ENCODE peak calls at places on chromosomes 6 and 20, in eight cellular contexts. One of them, this sample, is unnamed.

GRCh38 chr20:56003966-56004365 is 1.4 kb downstream of the CBLN4 start:
- DNase-seq in HCT116: no peak
- DNase-seq in HepG2: no peak
- DNase-seq in H1: no peak
- DNase-seq in endothelial cell of umbilical vein: no peak
- DNase-seq in SK-N-SH: peak
- DNase-seq in K562: no peak
- DNase-seq in GM12878: no peak
- DNase-seq in this sample: no peak

GRCh38 chr6:159974932-159975331 is 6.0 kb downstream of the IGF2R start:
- DNase-seq in HCT116: no peak
- DNase-seq in HepG2: no peak
- DNase-seq in H1: no peak
- DNase-seq in endothelial cell of umbilical vein: no peak
- DNase-seq in SK-N-SH: no peak
- DNase-seq in K562: no peak
- DNase-seq in GM12878: no peak
- DNase-seq in this sample: no peak

GRCh38 chr20:23141450-23142161 is 55.5 kb upstream of the CD93 start:
- DNase-seq in HCT116: no peak
- DNase-seq in HepG2: peak
- DNase-seq in H1: no peak
- DNase-seq in endothelial cell of umbilical vein: no peak
- DNase-seq in SK-N-SH: no peak
- DNase-seq in K562: no peak
- DNase-seq in GM12878: no peak
- DNase-seq in this sample: no peak

GRCh38 chr6:111646942-111647341 is 41.3 kb upstream of the TRAF3IP2 start:
- DNase-seq in HCT116: no peak
- DNase-seq in HepG2: no peak
- DNase-seq in H1: no peak
- DNase-seq in endothelial cell of umbilical vein: no peak
- DNase-seq in SK-N-SH: no peak
- DNase-seq in K562: no peak
- DNase-seq in GM12878: no peak
- DNase-seq in this sample: no peak

GRCh38 chr6:22253955-22254655 is 42.7 kb downstream of the PRL start:
- DNase-seq in HCT116: no peak
- DNase-seq in HepG2: no peak
- DNase-seq in H1: no peak
- DNase-seq in endothelial cell of umbilical vein: no peak
- DNase-seq in SK-N-SH: no peak
- DNase-seq in K562: no peak
- DNase-seq in GM12878: no peak
- DNase-seq in this sample: no peak

GRCh38 chr6:291697-292505 is at the start of gene DUSP22:
- DNase-seq in HCT116: peak
- DNase-seq in HepG2: peak
- DNase-seq in H1: no peak
- DNase-seq in endothelial cell of umbilical vein: peak
- DNase-seq in SK-N-SH: peak
- DNase-seq in K562: peak
- DNase-seq in GM12878: peak
- DNase-seq in this sample: no peak

GRCh38 chr6:105593056-105593455 is 190.2 kb upstream of the PREP start:
- DNase-seq in HCT116: no peak
- DNase-seq in HepG2: no peak
- DNase-seq in H1: no peak
- DNase-seq in endothelial cell of umbilical vein: no peak
- DNase-seq in SK-N-SH: no peak
- DNase-seq in K562: no peak
- DNase-seq in GM12878: no peak
- DNase-seq in this sample: no peak

GRCh38 chr6:87754828-87755227 is 52.8 kb upstream of the AKIRIN2 start:
- DNase-seq in HCT116: no peak
- DNase-seq in HepG2: no peak
- DNase-seq in H1: no peak
- DNase-seq in endothelial cell of umbilical vein: no peak
- DNase-seq in SK-N-SH: no peak
- DNase-seq in K562: no peak
- DNase-seq in GM12878: no peak
- DNase-seq in this sample: no peak

GRCh38 chr6:21383499-21384085 is 210.0 kb upstream of the SOX4 start:
- DNase-seq in HCT116: no peak
- DNase-seq in HepG2: no peak
- DNase-seq in H1: no peak
- DNase-seq in endothelial cell of umbilical vein: no peak
- DNase-seq in SK-N-SH: peak
- DNase-seq in K562: no peak
- DNase-seq in GM12878: no peak
- DNase-seq in this sample: no peak

GRCh38 chr20:50792708-50793574 is 1.9 kb upstream of the BCAS4 start:
- DNase-seq in HCT116: no peak
- DNase-seq in HepG2: no peak
- DNase-seq in H1: no peak
- DNase-seq in endothelial cell of umbilical vein: no peak
- DNase-seq in SK-N-SH: no peak
- DNase-seq in K562: no peak
- DNase-seq in GM12878: no peak
- DNase-seq in this sample: no peak

DNA sequence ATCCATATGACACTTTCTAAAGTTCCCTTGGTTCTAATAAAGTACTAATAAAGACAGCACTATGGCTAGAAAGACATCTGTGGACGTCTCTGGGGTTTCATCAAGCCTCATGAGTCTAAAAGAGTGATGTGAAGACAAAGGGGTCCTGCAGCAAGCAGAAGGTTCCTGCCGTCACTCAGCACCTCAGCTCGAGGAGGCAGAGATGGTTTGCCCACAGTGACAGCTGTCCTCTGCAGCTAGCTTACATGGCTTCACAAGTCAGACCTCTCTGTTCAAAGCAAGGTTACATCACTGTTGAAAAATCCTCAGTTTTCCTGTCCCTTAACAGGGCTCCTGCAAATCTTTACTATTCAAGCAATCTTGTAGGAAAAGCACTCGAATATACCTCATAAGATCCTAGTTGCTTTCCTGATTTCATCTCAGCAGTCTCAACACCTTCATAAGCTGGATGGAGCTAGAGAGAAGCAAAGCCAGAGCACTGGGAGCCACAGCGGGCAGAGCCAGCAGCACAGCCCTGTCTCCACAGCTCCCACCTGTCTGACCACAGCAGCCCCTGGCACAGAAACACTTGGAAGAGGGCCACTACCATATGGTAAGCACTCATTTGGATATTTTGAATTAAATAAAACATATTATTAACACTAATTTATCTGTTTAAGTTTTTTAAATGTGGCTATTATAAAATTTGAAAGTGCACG is 202.3 kb downstream of the GMDS start:
- DNase-seq in HCT116: no peak
- DNase-seq in HepG2: no peak
- DNase-seq in H1: no peak
- DNase-seq in endothelial cell of umbilical vein: no peak
- DNase-seq in SK-N-SH: no peak
- DNase-seq in K562: no peak
- DNase-seq in GM12878: no peak
- DNase-seq in this sample: no peak
- H3K27ac ChIP-seq in HCT116: no peak
- H3K27ac ChIP-seq in HepG2: no peak
- H3K27ac ChIP-seq in H1: no peak
- H3K27ac ChIP-seq in endothelial cell of umbilical vein: no peak
- H3K27ac ChIP-seq in SK-N-SH: no peak
- H3K27ac ChIP-seq in K562: no peak
- H3K27ac ChIP-seq in GM12878: no peak
- H3K27ac ChIP-seq in this sample: no peak

GRCh38 chr6:53614676-53615075 is 50.9 kb downstream of the KLHL31 start:
- DNase-seq in HCT116: no peak
- DNase-seq in HepG2: peak
- DNase-seq in H1: no peak
- DNase-seq in endothelial cell of umbilical vein: no peak
- DNase-seq in SK-N-SH: no peak
- DNase-seq in K562: no peak
- DNase-seq in GM12878: no peak
- DNase-seq in this sample: no peak

GRCh38 chr6:53611342-53611741 is 54.2 kb downstream of the KLHL31 start:
- DNase-seq in HCT116: no peak
- DNase-seq in HepG2: no peak
- DNase-seq in H1: no peak
- DNase-seq in endothelial cell of umbilical vein: no peak
- DNase-seq in SK-N-SH: no peak
- DNase-seq in K562: no peak
- DNase-seq in GM12878: no peak
- DNase-seq in this sample: no peak

GRCh38 chr6:53618219-53618618 is 47.3 kb downstream of the KLHL31 start:
- DNase-seq in HCT116: no peak
- DNase-seq in HepG2: no peak
- DNase-seq in H1: no peak
- DNase-seq in endothelial cell of umbilical vein: no peak
- DNase-seq in SK-N-SH: no peak
- DNase-seq in K562: no peak
- DNase-seq in GM12878: no peak
- DNase-seq in this sample: no peak

GRCh38 chr6:53615633-53616449 is 49.7 kb downstream of the KLHL31 start:
- DNase-seq in HCT116: peak
- DNase-seq in HepG2: peak
- DNase-seq in H1: no peak
- DNase-seq in endothelial cell of umbilical vein: no peak
- DNase-seq in SK-N-SH: no peak
- DNase-seq in K562: peak
- DNase-seq in GM12878: no peak
- DNase-seq in this sample: no peak

GRCh38 chr6:53616450-53617357 is 48.9 kb downstream of the KLHL31 start:
- DNase-seq in HCT116: peak
- DNase-seq in HepG2: peak
- DNase-seq in H1: no peak
- DNase-seq in endothelial cell of umbilical vein: no peak
- DNase-seq in SK-N-SH: no peak
- DNase-seq in K562: no peak
- DNase-seq in GM12878: no peak
- DNase-seq in this sample: no peak
- H3K9ac ChIP-seq in HCT116: peak
- H3K9ac ChIP-seq in HepG2: peak
- H3K9ac ChIP-seq in H1: no peak
- H3K9ac ChIP-seq in endothelial cell of umbilical vein: no peak
- H3K9ac ChIP-seq in SK-N-SH: no peak
- H3K9ac ChIP-seq in K562: no peak
- H3K9ac ChIP-seq in GM12878: no peak
- H3K9ac ChIP-seq in this sample: no peak

DNA sequence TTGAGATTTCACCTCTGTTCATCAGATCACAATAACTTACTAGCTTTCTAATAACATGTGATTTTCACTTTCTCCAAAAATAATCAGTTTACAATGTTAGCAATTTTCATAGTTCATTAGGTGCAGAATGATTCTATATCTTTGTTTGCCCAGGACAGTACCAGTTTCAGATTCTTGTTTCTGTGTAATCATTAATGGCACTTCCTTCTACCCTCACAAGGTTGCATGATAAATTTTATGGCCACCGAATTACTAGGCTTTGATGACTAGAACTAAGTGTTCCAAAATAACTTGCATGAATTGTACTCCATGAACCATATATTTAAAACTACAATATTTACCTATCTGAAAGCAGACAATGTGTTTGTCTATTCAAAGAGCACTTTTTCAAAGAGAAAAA is 442.3 kb downstream of the EPHA7 start:
- DNase-seq in HCT116: no peak
- DNase-seq in HepG2: no peak
- DNase-seq in H1: no peak
- DNase-seq in endothelial cell of umbilical vein: no peak
- DNase-seq in SK-N-SH: no peak
- DNase-seq in K562: no peak
- DNase-seq in GM12878: no peak
- DNase-seq in this sample: no peak
- TF ChIP-seq POLR2AphosphoS5 in HCT116: no peak
- TF ChIP-seq POLR2AphosphoS5 in HepG2: no peak
- TF ChIP-seq POLR2AphosphoS5 in H1: no peak
- TF ChIP-seq POLR2AphosphoS5 in endothelial cell of umbilical vein: no peak
- TF ChIP-seq POLR2AphosphoS5 in SK-N-SH: no peak
- TF ChIP-seq POLR2AphosphoS5 in K562: no peak
- TF ChIP-seq POLR2AphosphoS5 in GM12878: no peak
- TF ChIP-seq POLR2AphosphoS5 in this sample: no peak

DNA sequence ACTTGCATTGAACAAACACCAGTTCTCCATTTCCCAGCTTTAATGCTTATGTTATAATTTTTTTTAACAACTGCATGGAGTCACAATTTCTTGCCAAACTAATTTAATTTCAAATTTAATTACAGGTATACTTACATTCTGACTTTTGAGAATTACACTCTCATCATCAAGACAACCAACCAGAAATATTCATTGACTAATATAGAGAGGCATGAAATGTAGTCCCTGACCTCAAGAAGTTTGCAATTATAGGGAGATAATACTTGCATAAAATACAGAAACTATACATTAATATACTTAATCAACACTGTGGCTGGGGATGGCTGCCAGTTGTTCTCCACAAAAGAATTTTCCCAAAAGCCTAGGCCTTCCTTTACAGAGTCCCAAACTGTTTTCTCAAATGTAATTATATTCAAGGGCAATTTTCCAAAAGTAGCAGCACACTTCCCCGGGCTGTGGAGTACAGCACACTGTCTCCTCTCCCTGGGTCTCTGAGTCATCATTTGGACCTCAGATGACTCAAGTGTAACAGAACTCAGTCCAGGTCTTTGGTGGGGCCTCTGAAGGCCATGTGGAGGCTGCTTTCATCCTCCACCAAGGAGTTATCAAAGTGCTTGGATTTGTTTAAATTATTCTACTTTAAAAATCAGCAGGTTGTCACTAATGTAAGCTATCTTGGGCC is 114.1 kb downstream of the KIF16B start:
- DNase-seq in HCT116: no peak
- DNase-seq in HepG2: no peak
- DNase-seq in H1: no peak
- DNase-seq in endothelial cell of umbilical vein: peak
- DNase-seq in SK-N-SH: no peak
- DNase-seq in K562: peak
- DNase-seq in GM12878: no peak
- DNase-seq in this sample: no peak
- H3K27ac ChIP-seq in HCT116: no peak
- H3K27ac ChIP-seq in HepG2: no peak
- H3K27ac ChIP-seq in H1: no peak
- H3K27ac ChIP-seq in endothelial cell of umbilical vein: no peak
- H3K27ac ChIP-seq in SK-N-SH: peak
- H3K27ac ChIP-seq in K562: no peak
- H3K27ac ChIP-seq in GM12878: no peak
- H3K27ac ChIP-seq in this sample: peak

DNA sequence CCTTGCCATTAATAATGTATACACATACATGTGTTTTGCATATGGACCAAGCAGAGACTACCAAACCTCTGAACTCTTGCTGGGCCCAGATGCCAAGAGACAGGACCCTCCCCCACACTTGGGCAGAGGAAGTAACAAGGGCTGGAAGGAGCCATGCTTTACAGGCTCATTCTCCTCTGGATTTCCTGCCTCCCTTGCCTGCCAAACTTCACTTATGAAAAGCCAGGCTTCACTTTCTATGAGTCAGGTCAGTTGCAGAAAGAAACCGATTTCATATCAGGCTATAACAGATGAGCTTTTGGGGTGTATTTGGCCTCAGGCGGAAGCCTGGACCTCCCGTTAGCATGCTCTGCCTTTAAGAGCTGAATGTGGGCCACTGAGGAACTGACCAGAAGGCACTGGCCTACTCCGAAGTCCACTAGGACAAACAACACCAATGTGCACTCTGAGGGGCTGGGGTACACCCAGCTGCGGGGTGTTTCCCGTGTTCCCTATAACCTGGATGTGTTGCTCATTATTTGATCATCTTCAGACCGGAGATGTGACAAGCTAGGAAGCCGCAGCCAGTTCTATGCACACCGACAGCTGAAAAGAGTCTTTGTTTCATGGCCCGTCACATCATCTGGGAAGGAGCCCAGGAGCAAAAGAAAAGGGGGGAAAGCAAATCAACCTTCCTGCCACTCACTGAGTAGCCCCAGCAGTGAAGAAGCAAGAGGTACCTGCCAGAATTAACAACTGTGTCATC is 28.5 kb downstream of the HAO1 start:
- DNase-seq in HCT116: no peak
- DNase-seq in HepG2: no peak
- DNase-seq in H1: no peak
- DNase-seq in endothelial cell of umbilical vein: peak
- DNase-seq in SK-N-SH: no peak
- DNase-seq in K562: no peak
- DNase-seq in GM12878: no peak
- DNase-seq in this sample: no peak
- H3K9ac ChIP-seq in HCT116: no peak
- H3K9ac ChIP-seq in HepG2: no peak
- H3K9ac ChIP-seq in H1: no peak
- H3K9ac ChIP-seq in endothelial cell of umbilical vein: peak
- H3K9ac ChIP-seq in SK-N-SH: no peak
- H3K9ac ChIP-seq in K562: no peak
- H3K9ac ChIP-seq in GM12878: no peak
- H3K9ac ChIP-seq in this sample: no peak

This sample was measured in SK-N-MC.